ENCODE peak calls at places on chromosomes 11 and 22, in five cellular contexts. N is H1; B is tibial nerve; Q is lower lobe of right lung; Z is naive thymus-derived CD4-positive, alpha-beta T cell. I is an unnamed sample.

GRCh38 chr11:74702383-74703007 is 28.7 kb downstream of the CHRDL2 start:
- DNase-seq in N (peak; percentile 81), B (peak; percentile 66), Q (peak; percentile 65), Z (peak; percentile 25), I (peak; percentile 55)

GRCh38 chr11:128840137-128840536 is 27.0 kb downstream of the KCNJ1 start:
- DNase-seq in N (no peak), B (no peak), Q (no peak), Z (no peak), I (no peak)

GRCh38 chr11:77121876-77122575 is 6.0 kb upstream of the MYO7A start:
- DNase-seq in N (no peak), B (no peak), Q (no peak), Z (no peak), I (no peak)

GRCh38 chr22:38865201-38866023 is 6.6 kb downstream of the CBX6 start:
- DNase-seq in N (no peak), B (no peak), Q (peak; percentile 41), Z (no peak), I (no peak)

GRCh38 chr11:86807356-86807755 is 7.0 kb downstream of the PRSS23 start:
- DNase-seq in N (no peak), B (no peak), Q (no peak), Z (no peak), I (no peak)

GRCh38 chr11:112864715-112865114 is 96.5 kb upstream of the NCAM1 start:
- DNase-seq in N (no peak), B (no peak), Q (no peak), Z (no peak), I (no peak)

GRCh38 chr22:49999063-49999900 is 13.3 kb downstream of the IL17REL start:
- DNase-seq in N (peak; percentile 78), B (no peak), Q (peak; percentile 46), Z (no peak), I (no peak)

GRCh38 chr22:50599816-50600454 is 658 bp upstream of the MAPK8IP2 start:
- DNase-seq in N (peak; percentile 92), B (peak; percentile 33), Q (no peak), Z (peak; percentile 66), I (peak; percentile 56)

GRCh38 chr22:41856484-41856883 is 23.6 kb downstream of the SREBF2 start:
- DNase-seq in N (no peak), B (no peak), Q (no peak), Z (no peak), I (no peak)

GRCh38 chr11:112732031-112732430 is 229.2 kb upstream of the NCAM1 start:
- DNase-seq in N (no peak), B (no peak), Q (no peak), Z (no peak), I (no peak)

GRCh38 chr11:68549789-68550484 is 89.4 kb downstream of the PPP6R3 start:
- DNase-seq in N (no peak), B (no peak), Q (no peak), Z (no peak), I (no peak)

GRCh38 chr22:17774206-17774927 is at the start of gene BID:
- DNase-seq in N (no peak), B (no peak), Q (peak; percentile 84), Z (peak; percentile 40), I (peak; percentile 68)

GRCh38 chr22:35155403-35156025 is 89.6 kb downstream of the ISX start:
- DNase-seq in N (no peak), B (no peak), Q (no peak), Z (no peak), I (no peak)

GRCh38 chr22:21443057-21443734 is 24.0 kb upstream of the TMEM191C start:
- DNase-seq in N (peak; percentile 51), B (no peak), Q (peak; percentile 41), Z (no peak), I (no peak)

GRCh38 chr11:94948070-94948617 is 25.2 kb downstream of the CWC15 start:
- DNase-seq in N (no peak), B (no peak), Q (no peak), Z (no peak), I (no peak)

GRCh38 chr11:118338637-118339061 is 3.9 kb downstream of the CD3D start:
- DNase-seq in N (no peak), B (no peak), Q (no peak), Z (peak; percentile 46), I (no peak)

GRCh38 chr11:10693509-10694071 is at the start of gene IRAG1:
- DNase-seq in N (no peak), B (no peak), Q (peak; percentile 49), Z (no peak), I (peak; percentile 70)

GRCh38 chr22:37406836-37407235 is 20.4 kb downstream of the ELFN2 start:
- DNase-seq in N (no peak), B (no peak), Q (no peak), Z (no peak), I (no peak)

GRCh38 chr22:24938741-24939341 is 7.7 kb downstream of the LHFPL7 start:
- DNase-seq in N (peak; percentile 58), B (peak; percentile 44), Q (no peak), Z (no peak), I (no peak)

GRCh38 chr11:57458410-57459111 is 1.8 kb upstream of the RTN4RL2 start:
- DNase-seq in N (peak; percentile 92), B (peak; percentile 50), Q (peak; percentile 61), Z (peak; percentile 43), I (peak; percentile 53)

GRCh38 chr11:123235687-123236261 is 40.7 kb upstream of the CLMP start:
- DNase-seq in N (no peak), B (peak; percentile 33), Q (no peak), Z (no peak), I (no peak)

GRCh38 chr11:86160546-86161149 is 83.9 kb upstream of the EED start:
- DNase-seq in N (no peak), B (no peak), Q (no peak), Z (no peak), I (no peak)

GRCh38 chr11:5284551-5285130 is 14.9 kb upstream of the HBE1 start:
- DNase-seq in N (no peak), B (no peak), Q (no peak), Z (no peak), I (no peak)

GRCh38 chr22:36758792-36759271 is 17.1 kb downstream of the IFT27 start:
- DNase-seq in N (no peak), B (no peak), Q (peak; percentile 26), Z (no peak), I (no peak)

GRCh38 chr11:1844221-1845094 is 5.7 kb downstream of the TNNI2 start:
- DNase-seq in N (no peak), B (peak; percentile 38), Q (peak; percentile 86), Z (no peak), I (peak; percentile 73)

GRCh38 chr11:62004473-62004872 is 37.0 kb upstream of the FTH1 start:
- DNase-seq in N (no peak), B (peak; percentile 9), Q (no peak), Z (no peak), I (no peak)

GRCh38 chr22:21635771-21636510 is 3.4 kb downstream of the CCDC116 start:
- DNase-seq in N (no peak), B (no peak), Q (no peak), Z (no peak), I (no peak)

GRCh38 chr11:68804786-68805185 is 36.9 kb downstream of the CPT1A start:
- DNase-seq in N (no peak), B (no peak), Q (no peak), Z (no peak), I (no peak)

GRCh38 chr11:69209421-69209820 is 53.7 kb downstream of the SMIM38 start:
- DNase-seq in N (no peak), B (no peak), Q (no peak), Z (no peak), I (no peak)

GRCh38 chr11:60457576-60457975 is 1.9 kb downstream of the MS4A1 start:
- DNase-seq in N (no peak), B (no peak), Q (no peak), Z (no peak), I (no peak)
- H3K4me1 ChIP-seq in N (no peaks in the 10 kb centered on the region), B (no peaks in the 10 kb centered on the region), Q (no peaks in the 10 kb centered on the region), Z (no peaks in the 10 kb centered on the region), I (no peaks in the 10 kb centered on the region)

DNA sequence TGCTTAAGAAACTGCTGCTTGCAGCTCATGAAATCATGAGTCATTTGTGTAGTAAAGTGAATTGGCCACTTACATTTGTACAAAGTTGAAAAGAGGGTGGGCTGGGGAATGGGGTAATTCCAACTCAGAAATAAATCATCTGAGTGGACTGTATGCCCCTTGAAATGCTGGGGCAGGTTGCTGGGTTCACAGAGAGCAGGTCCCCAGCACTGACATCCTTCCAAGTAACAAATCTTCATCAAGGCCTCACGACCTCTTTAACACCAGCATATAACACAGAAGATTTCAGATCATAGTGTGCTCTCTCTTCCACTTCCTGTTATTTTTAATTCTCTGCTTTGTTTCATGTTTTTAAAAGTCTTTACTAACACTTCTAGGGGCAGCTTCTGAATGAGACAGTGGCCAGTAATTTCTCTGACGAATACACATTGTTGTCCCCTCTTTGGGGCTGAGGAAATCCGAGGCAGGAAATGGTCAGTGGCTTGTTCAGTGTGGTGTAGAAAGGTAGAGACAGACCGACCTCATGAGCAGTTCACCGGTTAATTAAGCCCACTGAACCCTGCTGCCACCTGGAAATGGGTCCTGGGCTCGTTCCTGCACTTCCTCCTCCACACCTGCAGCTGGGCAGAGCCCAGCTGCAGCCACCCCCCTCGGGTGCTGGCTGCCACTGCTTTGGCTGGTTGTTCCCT is 127.8 kb downstream of the MAML2 start:
- DNase-seq in N (no peak), B (no peak), Q (no peak), Z (no peak), I (no peak)
- H3K4me3 ChIP-seq in N (no peak overlapping the region), B (no peak overlapping the region), Q (no peak overlapping the region), Z (peak overlapping the region; percentile 47), I (no peak overlapping the region)

GRCh38 chr11:63880031-63880841 is 36.7 kb downstream of the RCOR2 start:
- DNase-seq in N (no peak), B (no peak), Q (no peak), Z (no peak), I (no peak)

GRCh38 chr11:63882555-63883242 is 34.3 kb downstream of the RCOR2 start:
- DNase-seq in N (peak; percentile 69), B (no peak), Q (peak; percentile 76), Z (no peak), I (peak; percentile 23)

GRCh38 chr11:63877658-63878241 is 38.8 kb downstream of the MARK2 start:
- DNase-seq in N (no peak), B (no peak), Q (no peak), Z (no peak), I (no peak)

GRCh38 chr11:63876616-63877015 is 37.7 kb downstream of the MARK2 start:
- DNase-seq in N (no peak), B (no peak), Q (no peak), Z (no peak), I (no peak)

GRCh38 chr11:63879598-63879997 is 37.4 kb downstream of the RCOR2 start:
- DNase-seq in N (no peak), B (no peak), Q (no peak), Z (no peak), I (no peak)
- H3K4me1 ChIP-seq in N (peaks cover 7% of the 10 kb centered on the region), B (peaks cover 50% of the 10 kb centered on the region), Q (peaks cover 54% of the 10 kb centered on the region), Z (peaks cover 50% of the 10 kb centered on the region), I (peaks cover 86% of the 10 kb centered on the region)

DNA sequence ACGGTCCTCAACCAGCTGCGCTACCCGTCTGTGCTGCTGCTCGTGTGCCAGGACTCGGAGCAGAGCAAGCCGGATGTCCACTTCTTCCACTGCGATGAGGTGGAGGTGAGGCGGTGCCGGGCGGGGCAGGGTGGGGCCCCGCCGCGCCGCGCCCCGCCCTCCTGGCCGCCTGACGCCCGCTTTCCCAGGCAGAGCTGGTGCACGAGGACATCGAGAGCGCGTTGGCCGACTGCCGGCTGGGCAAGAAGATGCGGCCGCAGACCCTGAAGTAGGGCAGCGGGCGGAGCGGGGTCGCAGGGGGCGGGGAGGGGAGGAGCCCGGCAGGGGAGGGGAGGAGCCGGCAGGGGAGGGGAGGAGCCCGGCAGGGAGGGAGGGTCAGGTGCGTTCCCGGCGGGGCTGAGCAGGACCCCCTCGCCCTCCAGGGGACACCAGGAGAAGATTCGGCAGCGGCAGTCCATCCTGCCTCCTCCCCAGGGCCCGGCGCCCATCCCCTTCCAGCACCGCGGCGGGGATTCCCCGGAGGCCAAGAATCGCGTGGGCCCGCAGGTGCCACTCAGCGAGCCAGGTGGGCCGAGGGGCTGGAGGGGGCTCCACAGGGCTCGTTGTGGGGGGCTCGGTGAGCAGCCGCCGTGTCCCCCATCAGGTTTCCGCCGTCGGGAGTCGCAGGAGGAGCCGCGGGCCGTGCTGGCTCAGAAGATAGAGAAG is 14.8 kb downstream of the EPS8L2 start:
- DNase-seq in N (peak; percentile 86), B (no peak), Q (no peak), Z (no peak), I (no peak)
- H3K4me3 ChIP-seq in N (no peak overlapping the region), B (no peak overlapping the region), Q (no peak overlapping the region), Z (no peak overlapping the region), I (peak overlapping the region; percentile 34)

I was measured in left ventricle myocardium inferior.